ENCODE peak calls at places on chromosomes 13 and 19, in six cellular contexts. C, O, Z, S, M and P are unnamed samples.

GRCh38 chr19:18389736-18390074 is 3.7 kb downstream of the GDF15 start:
- DNase-seq in C (no peak), O (no peak), Z (no peak), S (no peak), M (no peak), P (no peak)

GRCh38 chr13:97692628-97693027 is 258.7 kb downstream of the RAP2A start:
- DNase-seq in C (no peak), O (no peak), Z (no peak), S (no peak), M (no peak), P (no peak)

GRCh38 chr19:3224346-3225325 is at the start of gene CELF5:
- DNase-seq in C (peak), O (peak), Z (peak), S (peak), M (no peak), P (peak)

GRCh38 chr13:33017410-33017929 is 1.2 kb downstream of the KL start:
- DNase-seq in C (peak), O (peak), Z (no peak), S (peak), M (no peak), P (peak)

GRCh38 chr13:42110410-42111155 is 62.1 kb downstream of the DGKH start:
- DNase-seq in C (no peak), O (no peak), Z (no peak), S (no peak), M (no peak), P (peak)

GRCh38 chr19:40424637-40425449 is 949 bp downstream of the SERTAD1 start:
- DNase-seq in C (no peak), O (no peak), Z (no peak), S (no peak), M (no peak), P (no peak)

GRCh38 chr19:18118420-18119242 is 21.1 kb downstream of the MAST3 start:
- DNase-seq in C (no peak), O (no peak), Z (no peak), S (no peak), M (no peak), P (no peak)

GRCh38 chr13:80059789-80060188 is 281.1 kb downstream of the SPRY2 start:
- DNase-seq in C (no peak), O (no peak), Z (no peak), S (no peak), M (no peak), P (no peak)

GRCh38 chr13:40667622-40667978 is 1.2 kb upstream of the FOXO1 start:
- DNase-seq in C (no peak), O (no peak), Z (no peak), S (no peak), M (no peak), P (no peak)

GRCh38 chr13:99665716-99666115 is 164.4 kb downstream of the TM9SF2 start:
- DNase-seq in C (no peak), O (no peak), Z (no peak), S (no peak), M (no peak), P (no peak)

GRCh38 chr19:33286899-33287298 is 15.4 kb downstream of the CEBPA start:
- DNase-seq in C (no peak), O (no peak), Z (no peak), S (no peak), M (no peak), P (no peak)

GRCh38 chr19:28710278-28710677 is 502.7 kb downstream of the UQCRFS1 start:
- DNase-seq in C (no peak), O (no peak), Z (no peak), S (no peak), M (no peak), P (peak)

GRCh38 chr19:46713781-46714522 is 3.0 kb downstream of the PRKD2 start:
- DNase-seq in C (peak), O (peak), Z (peak), S (peak), M (peak), P (peak)

GRCh38 chr13:29472317-29472961 is 123.0 kb downstream of the SLC7A1 start:
- DNase-seq in C (no peak), O (peak), Z (peak), S (peak), M (no peak), P (peak)

GRCh38 chr19:5038631-5039271 is 69.8 kb downstream of the KDM4B start:
- DNase-seq in C (no peak), O (no peak), Z (no peak), S (peak), M (no peak), P (no peak)

GRCh38 chr13:47420568-47420967 is 523.7 kb upstream of the HTR2A start:
- DNase-seq in C (no peak), O (peak), Z (no peak), S (no peak), M (no peak), P (no peak)

GRCh38 chr19:9797871-9798270 is 21.0 kb downstream of the FBXL12 start:
- DNase-seq in C (no peak), O (no peak), Z (no peak), S (no peak), M (no peak), P (no peak)

GRCh38 chr13:31015207-31015606 is 82.8 kb downstream of the TEX26 start:
- DNase-seq in C (no peak), O (no peak), Z (no peak), S (no peak), M (no peak), P (no peak)

GRCh38 chr13:40635315-40635995 is 31.0 kb downstream of the FOXO1 start:
- DNase-seq in C (no peak), O (no peak), Z (no peak), S (no peak), M (no peak), P (no peak)

GRCh38 chr13:104810242-104810641 is 1725.2 kb downstream of the EFNB2 start:
- DNase-seq in C (no peak), O (no peak), Z (no peak), S (no peak), M (no peak), P (no peak)

GRCh38 chr13:108155185-108156106 is 59.9 kb downstream of the LIG4 start:
- DNase-seq in C (peak), O (peak), Z (peak), S (peak), M (no peak), P (peak)

GRCh38 chr13:73891805-73892204 is 242.4 kb downstream of the KLF12 start:
- DNase-seq in C (no peak), O (no peak), Z (no peak), S (no peak), M (no peak), P (no peak)

GRCh38 chr13:105996391-105997028 is 539.0 kb downstream of the EFNB2 start:
- DNase-seq in C (no peak), O (no peak), Z (no peak), S (no peak), M (no peak), P (no peak)

GRCh38 chr19:54727562-54727961 is 3.3 kb downstream of the KIR3DL3 start:
- DNase-seq in C (no peak), O (no peak), Z (no peak), S (no peak), M (no peak), P (no peak)

GRCh38 chr13:99217461-99218101 is 16.9 kb downstream of the UBAC2 start:
- DNase-seq in C (no peak), O (no peak), Z (no peak), S (no peak), M (no peak), P (no peak)

GRCh38 chr19:40312533-40312932 is 27.4 kb upstream of the AKT2 start:
- DNase-seq in C (no peak), O (no peak), Z (no peak), S (no peak), M (no peak), P (no peak)

GRCh38 chr13:21670006-21670882 is 629 bp upstream of the FGF9 start:
- DNase-seq in C (peak), O (peak), Z (peak), S (peak), M (no peak), P (peak)

GRCh38 chr19:43678512-43678911 is 8.5 kb upstream of the PLAUR start:
- DNase-seq in C (no peak), O (no peak), Z (no peak), S (no peak), M (no peak), P (no peak)
- TF ChIP-seq CTCF in C (no peak), O (no peak), Z (no peak), S (no peak), M (no peak), P (no peak)

GRCh38 chr19:15155296-15155695 is 45.5 kb downstream of the NOTCH3 start:
- DNase-seq in C (no peak), O (no peak), Z (no peak), S (no peak), M (no peak), P (no peak)

GRCh38 chr19:15149704-15150103 is 42.5 kb downstream of the SYDE1 start:
- DNase-seq in C (no peak), O (no peak), Z (no peak), S (no peak), M (no peak), P (no peak)

GRCh38 chr19:15159251-15159650 is 41.5 kb downstream of the NOTCH3 start:
- DNase-seq in C (no peak), O (no peak), Z (no peak), S (no peak), M (no peak), P (peak)

GRCh38 chr19:15156391-15156790 is 44.4 kb downstream of the NOTCH3 start:
- DNase-seq in C (no peak), O (no peak), Z (no peak), S (no peak), M (no peak), P (no peak)

GRCh38 chr19:15154002-15154612 is 46.7 kb downstream of the NOTCH3 start:
- DNase-seq in C (no peak), O (no peak), Z (peak), S (no peak), M (no peak), P (peak)
- TF ChIP-seq CTCF in C (peak), O (no peak), Z (peak), S (no peak), M (peak), P (no peak)

GRCh38 chr13:61286148-61286745 is 129.4 kb downstream of the PCDH20 start:
- DNase-seq in C (no peak), O (no peak), Z (peak), S (peak), M (no peak), P (no peak)
- TF ChIP-seq CTCF in C (peak), O (no peak), Z (peak), S (no peak), M (no peak), P (no peak)

GRCh38 chr13:111022241-111022640 is 92.9 kb upstream of the ARHGEF7 start:
- DNase-seq in C (no peak), O (no peak), Z (no peak), S (no peak), M (no peak), P (no peak)
- TF ChIP-seq CTCF in C (no peak), O (no peak), Z (no peak), S (no peak), M (no peak), P (no peak)

DNA sequence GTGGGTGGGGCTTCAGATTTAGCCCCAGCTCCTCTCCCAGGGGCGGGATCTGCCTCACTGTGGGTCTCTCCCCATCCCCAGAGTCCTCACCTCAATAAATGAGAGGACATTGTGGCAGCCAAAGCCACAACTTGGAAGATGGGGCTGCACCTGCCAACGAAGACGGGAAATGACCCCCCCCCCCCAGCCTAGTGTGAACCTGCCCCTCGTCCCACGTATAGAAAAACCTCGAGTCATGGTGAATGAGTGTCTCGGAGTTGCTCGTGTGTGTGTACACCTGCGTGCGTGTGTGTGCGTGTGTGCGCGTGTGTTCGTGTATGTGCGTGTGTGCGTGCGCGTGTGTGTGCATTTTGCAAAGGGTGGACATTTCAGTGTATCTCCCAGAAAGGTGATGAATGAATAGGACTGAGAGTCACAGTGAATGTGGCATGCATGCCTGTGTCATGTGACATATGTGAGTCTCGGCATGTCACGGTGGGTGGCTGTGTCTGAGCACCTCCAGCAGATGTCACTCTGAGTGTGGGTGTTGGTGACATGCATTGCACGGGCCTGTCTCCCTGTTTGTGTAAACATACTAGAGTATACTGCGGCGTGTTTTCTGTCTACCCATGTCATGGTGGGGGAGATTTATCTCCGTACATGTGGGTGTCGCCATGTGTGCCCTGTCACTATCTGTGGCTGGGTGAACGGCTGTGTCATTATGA is 1.5 kb upstream of the TRAPPC5 start:
- DNase-seq in C (no peak), O (no peak), Z (peak), S (no peak), M (no peak), P (peak)
- TF ChIP-seq CTCF in C (no peak), O (no peak), Z (no peak), S (no peak), M (no peak), P (peak)

DNA sequence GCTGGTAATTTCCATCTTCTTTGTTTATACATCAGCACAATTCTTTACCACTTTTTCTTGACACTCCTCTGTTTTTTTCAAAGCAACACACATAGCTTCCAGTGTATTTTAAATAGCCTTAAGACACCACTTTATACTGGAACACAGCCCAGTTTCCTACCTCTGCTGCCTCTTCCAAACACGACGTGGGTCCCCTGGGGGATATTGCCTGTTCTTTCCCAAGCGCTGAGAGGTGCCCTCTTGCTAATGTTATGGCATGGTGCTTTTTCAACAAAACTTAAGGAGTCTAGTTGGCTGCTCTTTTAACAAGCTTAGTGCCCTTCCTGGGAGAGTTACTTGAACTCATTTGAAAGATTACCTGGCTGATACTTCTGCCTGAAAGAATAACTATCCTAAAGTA is 112.7 kb downstream of the OLFM4 start:
- DNase-seq in C (no peak), O (no peak), Z (peak), S (no peak), M (no peak), P (no peak)
- TF ChIP-seq CTCF in C (no peak), O (no peak), Z (no peak), S (no peak), M (no peak), P (no peak)